ENCODE peak calls at places on chromosome 11, in seven cellular contexts. G is body of pancreas, X is HepG2, D is uterus, F is thoracic aorta, J is A549, A is tibial nerve. W is an unnamed sample.

GRCh38 chr11:61120865-61121831 is 18.9 kb downstream of the CD5 start:
- DNase-seq in A (no peak), G (peak), F (no peak), X (no peak), J (peak), D (no peak), W (no peak)

GRCh38 chr11:71499546-71499945 is 27.5 kb upstream of the KRTAP5-7 start:
- DNase-seq in A (no peak), F (no peak), J (no peak), D (no peak), G (no peak), X (no peak), W (no peak)

GRCh38 chr11:12862761-12863469 is 146.2 kb upstream of the RASSF10 start:
- DNase-seq in G (no peak), J (peak), F (no peak), D (peak), X (no peak), A (peak), W (peak)

GRCh38 chr11:2566223-2567025 is 121.6 kb downstream of the KCNQ1 start:
- DNase-seq in J (no peak), A (no peak), X (no peak), D (no peak), G (no peak), F (no peak), W (no peak)

GRCh38 chr11:65109231-65110198 is 2.2 kb upstream of the TM7SF2 start:
- DNase-seq in X (no peak), A (no peak), J (no peak), D (peak), F (no peak), G (no peak), W (no peak)

GRCh38 chr11:106311531-106312230 is 234.2 kb downstream of the AASDHPPT start:
- DNase-seq in F (no peak), J (no peak), A (no peak), G (no peak), D (no peak), X (no peak), W (no peak)

GRCh38 chr11:23423119-23423518 is 562.8 kb upstream of the CCDC179 start:
- DNase-seq in D (no peak), J (no peak), G (no peak), A (no peak), F (no peak), X (no peak), W (peak)

GRCh38 chr11:118911880-118912741 is 13.6 kb downstream of the BCL9L start:
- DNase-seq in X (peak), J (peak), G (peak), A (peak), F (peak), D (peak), W (peak)

GRCh38 chr11:82046778-82047177 is 686.9 kb downstream of the FAM181B start:
- DNase-seq in X (no peak), A (no peak), G (no peak), J (no peak), F (no peak), D (no peak), W (no peak)

GRCh38 chr11:59550842-59551650 is 39.7 kb downstream of the OR4D9 start:
- DNase-seq in G (peak), X (peak), J (peak), F (peak), D (peak), A (peak), W (peak)

GRCh38 chr11:39741066-39741465 is 1718.4 kb downstream of the LRRC4C start:
- DNase-seq in F (no peak), A (no peak), J (peak), D (no peak), G (no peak), X (no peak), W (no peak)

GRCh38 chr11:15816270-15816871 is 540.0 kb downstream of the SOX6 start:
- DNase-seq in F (no peak), G (no peak), J (no peak), X (no peak), D (no peak), A (peak), W (peak)

GRCh38 chr11:14644396-14645246 is 1.0 kb downstream of the PDE3B start:
- DNase-seq in X (peak), G (peak), D (no peak), F (no peak), J (peak), A (no peak), W (no peak)

GRCh38 chr11:9529333-9529648 is 44.2 kb upstream of the WEE1 start:
- DNase-seq in G (peak), X (no peak), F (no peak), A (no peak), D (peak), J (no peak), W (no peak)

GRCh38 chr11:5234390-5234834 is at the start of gene HBD:
- DNase-seq in A (no peak), J (no peak), X (no peak), F (no peak), D (no peak), G (no peak), W (peak)

GRCh38 chr11:125214466-125215204 is 50.1 kb downstream of the PKNOX2 start:
- DNase-seq in J (no peak), G (no peak), X (no peak), D (peak), F (no peak), A (no peak), W (no peak)
- TF ChIP-seq CTCF in J (no peak), G (no peak), X (no peak), D (no peak), F (no peak), A (no peak), W (no peak)

DNA sequence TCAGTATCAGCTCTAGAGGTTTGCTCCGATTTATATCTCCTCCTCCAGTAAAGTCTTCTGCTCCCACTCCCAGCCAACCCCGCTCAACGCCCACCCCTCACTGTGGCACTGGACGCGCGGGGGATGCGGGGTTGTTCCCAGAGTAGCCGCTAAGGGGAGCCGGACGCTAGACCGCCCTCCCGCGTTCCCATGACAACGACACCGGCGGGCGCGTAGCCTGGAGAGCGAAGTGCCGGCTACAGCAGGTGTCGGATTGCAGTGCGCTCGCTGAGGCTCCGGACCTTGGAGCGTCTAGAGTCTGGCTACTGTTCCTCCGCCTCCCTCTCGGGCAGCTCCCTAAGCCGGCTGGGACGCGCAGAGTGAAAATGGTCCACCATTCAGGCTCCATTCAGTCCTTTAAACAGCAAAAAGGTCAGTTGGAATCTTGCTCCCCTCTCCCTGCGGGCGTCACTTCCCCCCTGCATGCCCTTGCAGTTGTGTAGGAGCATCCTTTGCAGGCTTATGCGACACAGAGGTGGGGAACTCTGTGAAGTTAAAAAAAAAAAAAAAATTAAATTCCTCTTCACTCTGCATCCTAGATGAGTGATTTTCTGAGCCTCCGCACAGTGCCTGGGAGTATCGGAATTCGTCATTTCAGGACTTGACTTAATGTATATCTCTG is at the start of gene ANO3:
- DNase-seq in J (peak), F (no peak), G (peak), D (peak), X (peak), A (peak), W (peak)
- H3K4me3 ChIP-seq in J (peak), F (peak), G (no peak), D (no peak), X (no peak), A (peak), W (peak)

GRCh38 chr11:110601941-110602340 is 110.3 kb downstream of the ARHGAP20 start:
- DNase-seq in J (no peak), F (no peak), D (no peak), G (no peak), A (no peak), X (no peak), W (no peak)

DNA sequence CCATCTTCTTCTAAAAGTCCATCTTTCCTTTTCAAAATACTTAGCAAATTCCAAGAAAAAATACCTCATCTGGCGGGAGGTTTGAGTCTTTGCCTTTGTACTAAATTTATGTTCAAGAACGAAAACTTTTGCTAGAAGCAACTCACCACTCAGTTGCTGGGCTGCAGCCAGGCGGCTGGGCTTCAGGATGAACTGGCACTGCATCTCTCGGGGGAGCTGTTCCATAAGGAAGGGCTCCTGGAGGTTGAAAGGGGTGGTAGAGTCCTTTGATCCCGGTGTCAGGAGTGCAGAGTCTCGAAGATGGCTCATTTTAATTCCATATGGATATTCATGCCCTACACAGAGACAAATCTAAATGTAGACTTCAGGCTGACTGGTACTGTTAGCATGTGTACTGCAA is 105.8 kb downstream of the ARHGAP20 start:
- DNase-seq in F (no peak), X (no peak), G (no peak), D (no peak), J (no peak), A (no peak), W (no peak)
- H3K27ac ChIP-seq in F (no peak), X (no peak), G (no peak), D (no peak), J (no peak), A (no peak), W (no peak)

GRCh38 chr11:21520244-21520643 is 672.6 kb upstream of the ANO5 start:
- DNase-seq in D (no peak), A (no peak), J (no peak), G (no peak), X (no peak), F (no peak), W (no peak)

GRCh38 chr11:21511835-21512440 is 680.9 kb upstream of the ANO5 start:
- DNase-seq in J (peak), X (peak), F (no peak), G (peak), A (peak), D (no peak), W (no peak)

DNA sequence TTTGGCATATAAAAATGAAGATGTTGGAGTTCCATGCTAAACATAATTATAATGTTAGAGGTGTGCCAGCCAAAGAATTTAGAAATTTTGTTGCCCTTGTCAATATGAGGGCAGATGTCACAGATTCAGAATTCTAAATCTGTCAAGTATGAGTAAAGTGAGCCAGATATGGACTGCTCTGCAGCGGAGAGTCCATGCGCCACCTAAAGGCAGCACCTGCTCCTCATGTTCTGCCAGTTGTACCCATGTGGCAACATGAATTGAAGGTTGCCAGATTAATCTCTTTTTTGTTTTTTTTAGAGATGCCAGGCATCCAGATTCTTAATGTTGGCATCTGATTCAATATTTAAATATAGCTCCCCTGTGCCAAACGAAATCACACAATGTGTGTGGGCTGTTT is 678.6 kb upstream of the ANO5 start:
- DNase-seq in F (no peak), G (peak), J (peak), D (no peak), A (no peak), X (peak), W (no peak)
- TF ChIP-seq CTCF in F (no peak), G (peak), J (peak), D (no peak), A (no peak), X (peak), W (no peak)

DNA sequence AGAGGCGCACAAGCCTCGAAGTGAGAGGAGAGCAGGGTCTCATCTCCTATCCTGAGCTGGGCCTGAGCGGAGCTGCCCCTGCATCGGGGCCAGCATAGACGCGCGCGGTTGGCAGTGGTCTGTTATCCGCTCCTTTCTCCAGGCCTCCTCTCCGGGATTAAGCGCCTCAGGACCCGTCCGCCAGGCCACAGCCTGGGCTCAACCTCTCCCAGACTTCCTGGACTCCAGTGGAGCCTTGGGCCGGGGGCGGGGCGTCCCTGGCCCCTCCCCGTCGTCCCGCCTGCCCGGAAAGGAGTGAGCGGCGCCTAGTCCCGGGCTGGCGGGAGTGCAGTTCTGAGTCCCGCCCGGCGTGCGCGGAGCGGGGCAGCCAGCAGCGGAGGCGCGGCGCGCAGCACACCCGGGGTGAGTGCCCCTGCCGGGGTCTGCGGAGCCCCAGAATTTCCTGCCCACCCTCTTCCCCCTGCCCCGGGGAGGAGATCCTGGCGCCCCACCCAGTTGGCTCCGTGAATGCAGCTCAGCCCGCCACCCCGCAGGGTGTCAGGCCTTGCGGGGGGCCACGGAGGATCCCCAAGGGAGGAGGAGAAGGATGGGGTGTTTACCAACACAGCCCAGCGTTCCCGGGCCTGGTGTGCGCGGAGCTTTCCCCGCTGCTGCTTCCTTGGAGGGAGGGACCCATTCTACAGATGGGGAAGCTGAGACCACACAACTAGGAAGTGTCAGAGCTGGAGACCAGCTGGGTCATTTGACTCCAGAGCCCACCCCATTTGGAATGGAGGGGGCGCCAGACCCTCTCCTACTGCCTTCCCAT is at the start of gene TCIRG1:
- DNase-seq in D (peak), G (peak), J (peak), A (peak), F (no peak), X (peak), W (no peak)
- H3K4me3 ChIP-seq in D (peak), G (peak), J (peak), A (peak), F (peak), X (peak), W (peak)

DNA sequence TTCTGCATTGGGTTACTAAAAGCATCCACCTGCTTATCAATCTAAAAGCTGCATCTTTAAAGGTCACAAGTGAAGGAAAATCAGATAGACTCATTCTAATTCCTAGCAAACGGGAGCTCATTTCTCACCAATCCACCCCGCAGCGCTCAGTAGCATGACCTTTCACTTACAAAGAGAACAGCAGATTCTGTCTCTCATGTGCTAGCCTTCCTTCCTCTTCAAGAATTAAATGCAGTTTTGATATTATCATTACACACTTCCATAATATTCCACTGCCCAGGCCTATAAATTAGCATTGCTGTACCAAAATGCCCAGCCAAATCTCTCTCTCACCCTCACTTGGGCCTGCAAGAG is 212.8 kb downstream of the CADM1 start:
- DNase-seq in J (no peak), A (no peak), D (no peak), F (no peak), G (no peak), X (no peak), W (no peak)
- H3K27ac ChIP-seq in J (no peak), A (no peak), D (no peak), F (no peak), G (no peak), X (no peak), W (no peak)